ENCODE peak calls at places on chromosomes 5 and 9, in seven cellular contexts. Z is coronary artery, B is B cell, L is cardiac fibroblast, F is fibroblast of the aortic adventitia, P is lung, K is uterus. W is an unnamed sample.

GRCh38 chr5:60712950-60713349 is 13.0 kb upstream of the DEPDC1B start:
- DNase-seq in Z (no peak), P (no peak), F (no peak), B (no peak), L (no peak), K (no peak), W (no peak)

GRCh38 chr5:180860887-180861822 is at the start of gene ZFP62:
- DNase-seq in Z (peak), F (peak), K (peak), B (peak), P (peak), L (peak), W (peak)

GRCh38 chr5:78518365-78519197 is 130.0 kb downstream of the LHFPL2 start:
- DNase-seq in Z (peak), K (peak), P (peak), F (peak), B (no peak), L (peak), W (no peak)

GRCh38 chr9:82532504-82532903 is 530.4 kb downstream of the RASEF start:
- DNase-seq in K (no peak), P (no peak), L (no peak), Z (no peak), F (peak), B (no peak), W (no peak)

GRCh38 chr5:29950416-29951145 is 1242.9 kb upstream of the CDH6 start:
- DNase-seq in P (no peak), B (no peak), K (no peak), F (no peak), Z (no peak), L (no peak), W (no peak)

GRCh38 chr5:139710370-139711066 is 62.4 kb downstream of the CXXC5 start:
- DNase-seq in B (peak), Z (no peak), F (peak), P (no peak), K (peak), L (peak), W (peak)

GRCh38 chr9:111501005-111501562 is 16.9 kb upstream of the ECPAS start:
- DNase-seq in P (no peak), B (no peak), K (no peak), F (no peak), L (no peak), Z (no peak), W (no peak)

GRCh38 chr9:135218331-135219225 is 131.1 kb downstream of the OLFM1 start:
- DNase-seq in B (no peak), F (no peak), L (no peak), Z (no peak), P (no peak), K (peak), W (no peak)

GRCh38 chr5:146539973-146540372 is 24.0 kb upstream of the GPR151 start:
- DNase-seq in B (no peak), P (no peak), F (no peak), Z (no peak), K (no peak), L (no peak), W (no peak)

GRCh38 chr5:168920019-168920813 is 341.0 kb upstream of the PANK3 start:
- DNase-seq in K (no peak), F (no peak), B (no peak), P (no peak), Z (no peak), L (no peak), W (no peak)

GRCh38 chr5:51679286-51679685 is 296.0 kb downstream of the ISL1 start:
- DNase-seq in B (no peak), P (no peak), F (no peak), L (no peak), K (no peak), Z (no peak), W (no peak)

GRCh38 chr5:51685399-51685798 is 302.2 kb downstream of the ISL1 start:
- DNase-seq in Z (no peak), F (no peak), K (no peak), L (no peak), B (no peak), P (no peak), W (no peak)

GRCh38 chr5:51684794-51685355 is 301.6 kb downstream of the ISL1 start:
- DNase-seq in Z (no peak), F (peak), K (no peak), B (no peak), L (no peak), P (no peak), W (no peak)
- TF ChIP-seq CTCF in Z (no peak), F (no peak), K (no peak), B (no peak), L (no peak), P (no peak), W (no peak)

DNA sequence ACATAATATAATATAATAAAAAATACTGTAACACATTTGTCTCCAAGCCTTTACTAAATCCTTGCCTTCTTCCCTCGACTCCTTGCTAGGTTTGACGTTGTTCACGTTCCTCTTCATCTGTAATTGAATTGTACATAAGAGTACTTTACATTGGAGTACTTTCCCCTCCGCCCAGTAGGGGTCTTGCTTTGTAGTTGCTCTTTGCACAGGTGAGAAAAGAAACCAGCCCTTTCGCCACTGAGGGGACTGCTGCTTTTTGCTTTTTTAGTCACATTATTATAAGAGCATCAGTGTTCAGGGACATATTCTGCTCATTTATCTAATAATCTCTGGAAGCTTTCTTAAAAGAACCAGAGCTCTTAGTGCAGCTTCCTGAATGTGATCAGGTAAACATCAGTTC is 115.0 kb downstream of the CETN3 start:
- DNase-seq in K (no peak), P (no peak), Z (no peak), F (no peak), L (no peak), B (no peak), W (no peak)
- TF ChIP-seq CTCF in K (no peak), P (no peak), Z (no peak), F (no peak), L (peak), B (no peak), W (peak)

DNA sequence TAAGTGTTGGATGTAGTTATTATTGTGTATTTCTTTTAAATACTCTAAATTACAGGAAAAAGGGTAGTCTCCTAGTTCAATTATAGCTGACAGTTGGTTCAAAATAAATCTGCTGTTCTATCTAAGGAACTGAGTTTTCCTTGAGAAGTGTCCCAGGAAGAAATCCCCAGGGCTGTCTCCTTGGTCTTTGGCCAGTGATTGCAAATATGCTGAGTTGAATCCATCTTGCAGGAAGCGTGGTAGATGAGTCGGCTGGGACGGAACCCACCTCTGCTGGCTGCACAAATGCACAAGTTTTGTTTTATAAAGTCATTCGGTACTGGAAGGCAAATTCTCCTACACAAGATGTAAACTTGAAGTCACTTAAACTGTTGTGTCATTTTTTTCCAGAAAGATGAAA is 30.2 kb upstream of the HOMER1 start:
- DNase-seq in P (no peak), Z (no peak), F (peak), L (no peak), K (no peak), B (no peak), W (no peak)
- TF ChIP-seq CTCF in P (no peak), Z (no peak), F (no peak), L (no peak), K (no peak), B (no peak), W (no peak)

GRCh38 chr5:167049043-167049663 is 1242.3 kb upstream of the WWC1 start:
- DNase-seq in F (peak), Z (no peak), P (no peak), K (no peak), L (peak), B (no peak), W (peak)
- TF ChIP-seq CTCF in F (no peak), Z (no peak), P (peak), K (no peak), L (no peak), B (no peak), W (peak)

GRCh38 chr9:124011460-124012301 is at the start of gene LHX2:
- DNase-seq in P (no peak), K (no peak), Z (no peak), L (peak), B (peak), F (peak), W (peak)
- TF ChIP-seq CTCF in P (no peak), K (no peak), Z (no peak), L (peak), B (no peak), F (no peak), W (peak)

DNA sequence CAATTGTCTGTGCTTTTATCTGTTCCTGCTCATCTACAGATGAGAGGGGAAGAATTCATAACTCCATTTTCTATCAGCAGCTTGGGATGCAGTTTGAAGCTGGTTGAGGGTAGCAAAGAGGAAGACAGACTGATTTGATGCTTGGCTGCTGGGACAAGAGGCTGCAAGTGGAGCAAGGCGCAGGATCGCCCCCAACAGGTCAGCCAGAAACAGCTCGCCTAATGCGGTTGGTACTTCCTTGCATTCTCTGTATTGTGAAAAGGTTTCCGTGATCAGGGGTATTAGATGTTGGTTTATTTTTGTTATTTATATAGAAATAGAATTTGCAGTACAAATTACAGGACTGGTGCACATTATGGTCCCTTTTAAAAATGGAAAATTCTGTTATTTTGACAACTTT is 40.6 kb downstream of the ZNF883 start:
- DNase-seq in B (peak), K (no peak), P (no peak), L (peak), F (peak), Z (no peak), W (peak)
- TF ChIP-seq CTCF in B (no peak), K (no peak), P (no peak), L (peak), F (peak), Z (no peak), W (no peak)

DNA sequence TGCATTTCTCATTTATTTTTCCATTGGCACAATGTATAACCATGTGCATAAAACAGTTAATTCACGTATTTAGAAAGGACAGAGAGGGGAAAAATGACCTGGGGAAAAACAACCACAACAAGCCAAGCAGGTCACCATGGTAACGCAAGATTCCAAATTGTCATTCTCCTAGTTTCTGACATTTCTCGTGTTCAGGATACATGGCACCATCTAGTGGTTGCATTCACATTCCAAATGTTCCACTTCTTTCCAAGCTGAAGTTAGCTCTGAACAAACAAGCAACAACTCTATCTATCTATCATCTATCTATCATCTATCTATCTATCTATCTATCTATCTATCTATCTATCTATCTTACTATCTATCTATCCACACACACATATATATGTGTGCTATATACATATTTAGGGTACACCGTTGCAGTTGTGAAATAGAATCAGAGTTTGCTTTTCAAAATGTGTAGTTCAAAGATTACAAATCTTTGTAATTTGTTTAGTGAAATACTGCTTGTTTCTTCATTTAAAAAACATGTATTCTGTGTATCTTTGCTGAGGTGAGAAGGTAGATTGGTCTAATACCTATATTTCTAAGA is 487.3 kb upstream of the ST8SIA4 start:
- DNase-seq in K (no peak), B (peak), P (no peak), F (peak), Z (no peak), L (peak), W (no peak)
- TF ChIP-seq CTCF in K (peak), B (peak), P (peak), F (peak), Z (no peak), L (peak), W (peak)

DNA sequence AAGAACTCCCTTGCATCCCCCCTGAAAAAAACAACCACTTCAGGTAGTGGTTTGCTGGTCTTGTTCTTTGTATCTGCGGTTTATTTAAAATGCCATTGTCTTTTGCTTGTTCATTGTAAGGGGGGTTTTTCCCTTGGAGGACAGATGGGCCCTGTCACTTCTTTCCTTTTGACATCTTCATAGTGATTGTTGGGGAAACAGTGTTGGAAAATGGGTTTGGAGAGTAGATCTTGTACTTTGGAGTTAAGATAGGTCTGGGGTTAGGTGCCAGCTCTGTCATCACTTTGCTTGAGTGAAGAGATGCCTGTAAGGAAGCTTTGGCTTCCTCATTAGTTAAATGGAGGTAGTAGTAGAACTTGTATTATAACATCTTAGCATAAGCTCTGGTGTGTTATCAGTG is 112.4 kb downstream of the KDM4C start:
- DNase-seq in L (no peak), Z (no peak), K (no peak), F (no peak), P (no peak), B (no peak), W (no peak)
- TF ChIP-seq CTCF in L (no peak), Z (no peak), K (no peak), F (no peak), P (no peak), B (no peak), W (no peak)

GRCh38 chr9:85108229-85108628 is 438.7 kb downstream of the NTRK2 start:
- DNase-seq in Z (no peak), F (no peak), B (no peak), L (no peak), K (no peak), P (no peak), W (no peak)
- TF ChIP-seq CTCF in Z (no peak), F (no peak), B (no peak), L (no peak), K (no peak), P (no peak), W (no peak)